ENCODE peak calls at places on chromosome 9, in eight cellular contexts. B is Right ventricle myocardium superior; T is left ventricle myocardium superior; X is stimulated activated CD4-positive, alpha-beta T cell treated with anti-CD3 and anti-CD28 coated beads, Interleukin-4, amount 100 ng/mL, for 4 hours; D is NCI-H1105; E is left cardiac atrium; F is BJ; C is iPS DF 6.9. P is an unnamed sample.

GRCh38 chr9:101495810-101496209 is 37.8 kb upstream of the RNF20 start:
- DNase-seq in E (no peak), X (no peak), T (no peak), C (no peak), F (no peak), D (no peak), B (no peak), P (no peak)

GRCh38 chr9:113907282-113907681 is 31.2 kb downstream of the ZNF618 start:
- DNase-seq in D (no peak), B (no peak), C (no peak), F (no peak), E (no peak), T (no peak), X (no peak), P (no peak)

GRCh38 chr9:75121914-75122558 is 33.7 kb downstream of the OSTF1 start:
- DNase-seq in C (no peak), X (no peak), F (no peak), E (no peak), D (no peak), T (no peak), B (no peak), P (no peak)

GRCh38 chr9:133773889-133774655 is 35.9 kb upstream of the SARDH start:
- DNase-seq in B (no peak), C (no peak), D (no peak), X (no peak), T (peak), E (no peak), F (peak), P (no peak)

GRCh38 chr9:27247756-27248155 is 49.2 kb downstream of the EQTN start:
- DNase-seq in B (no peak), T (no peak), F (no peak), X (no peak), C (peak), D (no peak), E (no peak), P (peak)

GRCh38 chr9:83935276-83935890 is 14.2 kb upstream of the KIF27 start:
- DNase-seq in D (peak), T (no peak), F (no peak), C (no peak), B (no peak), E (no peak), X (no peak), P (no peak)

GRCh38 chr9:4519604-4520003 is 29.3 kb downstream of the SLC1A1 start:
- DNase-seq in C (no peak), B (no peak), F (no peak), T (no peak), X (no peak), E (no peak), D (no peak), P (no peak)

GRCh38 chr9:19232117-19232829 is 1.8 kb downstream of the DENND4C start:
- DNase-seq in D (no peak), X (no peak), E (no peak), B (no peak), T (no peak), C (no peak), F (no peak), P (no peak)

P was measured in NCI-H1092.